ENCODE peak calls at places on chromosomes 2 and 18, in ten cellular contexts. D, W, Q, M, V, J, X, Y, T and U are unnamed samples.

GRCh38 chr2:11009866-11010265 is 98.1 kb downstream of the KCNF1 start:
- DNase-seq in D (no peak), W (no peak), M (no peak), V (no peak), J (no peak), T (no peak), Y (no peak), Q (no peak), X (no peak), U (no peak)

GRCh38 chr18:25457636-25458035 is 105.7 kb upstream of the ZNF521 start:
- DNase-seq in X (no peak), D (no peak), Y (peak), V (no peak), W (no peak), M (no peak), J (no peak), T (no peak), Q (no peak), U (no peak)

GRCh38 chr2:227447606-227448005 is 24.4 kb upstream of the AGFG1 start:
- DNase-seq in D (no peak), V (no peak), W (no peak), Q (no peak), X (no peak), J (no peak), T (no peak), Y (peak), M (peak), U (no peak)

GRCh38 chr2:232276739-232277313 is 101.7 kb upstream of the ALPP start:
- DNase-seq in V (no peak), W (no peak), Y (no peak), J (no peak), X (no peak), T (no peak), M (no peak), D (no peak), Q (no peak), U (no peak)

GRCh38 chr2:9737053-9737875 is 106.0 kb upstream of the TAF1B start:
- DNase-seq in T (no peak), V (no peak), J (no peak), Y (no peak), D (no peak), M (no peak), Q (no peak), W (no peak), X (no peak), U (no peak)

GRCh38 chr2:60948926-60949579 is 67.7 kb downstream of the REL start:
- DNase-seq in V (no peak), M (peak), D (peak), W (no peak), T (no peak), Q (no peak), J (no peak), Y (peak), X (no peak), U (no peak)

GRCh38 chr18:8400193-8400752 is 209.0 kb upstream of the RAB12 start:
- DNase-seq in Y (no peak), D (no peak), V (no peak), W (no peak), M (no peak), X (no peak), T (no peak), J (no peak), Q (no peak), U (no peak)

GRCh38 chr2:71882949-71883472 is 264.7 kb downstream of the CYP26B1 start:
- DNase-seq in Q (peak), V (peak), X (peak), J (peak), Y (peak), D (peak), W (no peak), M (peak), T (peak), U (peak)

GRCh38 chr2:159129807-159130206 is 156.7 kb downstream of the WDSUB1 start:
- DNase-seq in V (peak), J (no peak), Q (no peak), M (no peak), T (no peak), Y (no peak), W (no peak), D (no peak), X (no peak), U (no peak)

GRCh38 chr18:74351354-74351753 is 35.7 kb downstream of the C18orf63 start:
- DNase-seq in X (peak), M (peak), D (peak), T (no peak), V (no peak), J (no peak), Q (no peak), Y (peak), W (no peak), U (no peak)

GRCh38 chr2:236712304-236712703 is 142.7 kb downstream of the ACKR3 start:
- DNase-seq in Y (peak), Q (no peak), W (no peak), J (no peak), V (no peak), D (peak), M (peak), T (no peak), X (no peak), U (no peak)

GRCh38 chr18:74722237-74722636 is 124.6 kb downstream of the ZNF407 start:
- DNase-seq in T (no peak), M (peak), J (no peak), Y (peak), W (no peak), Q (no peak), D (peak), X (peak), V (no peak), U (no peak)

GRCh38 chr2:28608829-28609400 is 113.1 kb downstream of the PLB1 start:
- DNase-seq in V (no peak), X (no peak), Y (no peak), Q (no peak), M (no peak), D (peak), J (no peak), T (no peak), W (no peak), U (no peak)

GRCh38 chr2:28608061-28608828 is 112.4 kb downstream of the PLB1 start:
- DNase-seq in M (no peak), Q (no peak), X (no peak), T (no peak), Y (no peak), D (no peak), W (no peak), V (peak), J (no peak), U (no peak)

GRCh38 chr2:28603821-28604220 is 108.0 kb downstream of the PLB1 start:
- DNase-seq in W (no peak), D (no peak), V (no peak), Q (no peak), X (no peak), M (no peak), Y (no peak), T (no peak), J (no peak), U (no peak)

GRCh38 chr2:28604284-28604843 is 108.5 kb downstream of the PLB1 start:
- DNase-seq in W (no peak), T (no peak), X (no peak), D (no peak), Q (no peak), V (no peak), J (no peak), Y (peak), M (no peak), U (no peak)

DNA sequence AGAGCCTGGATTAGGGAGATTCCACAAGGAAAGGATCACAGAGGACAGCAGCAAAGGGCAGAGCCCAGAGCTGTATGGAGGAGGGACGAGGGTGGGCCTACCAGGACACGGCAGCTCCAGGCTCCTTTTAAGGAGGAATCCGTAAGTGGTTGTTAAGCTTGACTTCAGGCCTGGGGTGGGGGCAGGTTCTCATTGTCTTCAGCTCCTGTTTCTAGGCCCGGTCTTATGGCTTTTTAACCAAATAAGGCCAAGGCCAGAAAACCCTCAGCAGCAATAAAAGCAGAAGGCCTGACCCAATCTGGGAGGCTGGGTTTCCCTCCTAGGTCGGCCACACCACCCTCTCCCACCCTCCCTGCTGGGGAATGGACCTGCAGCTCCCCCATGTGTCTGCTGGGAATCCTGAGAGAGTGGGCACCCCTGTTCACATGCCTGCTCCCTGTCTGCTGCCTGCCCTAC is 111.2 kb downstream of the PLB1 start:
- DNase-seq in Q (no peak), M (peak), T (no peak), X (peak), V (no peak), J (no peak), D (no peak), Y (no peak), W (no peak), U (no peak)
- TF ChIP-seq CTCF in Q (no peak), M (no peak), T (no peak), X (no peak), V (peak), J (no peak), D (no peak), Y (peak), W (no peak), U (no peak)

DNA sequence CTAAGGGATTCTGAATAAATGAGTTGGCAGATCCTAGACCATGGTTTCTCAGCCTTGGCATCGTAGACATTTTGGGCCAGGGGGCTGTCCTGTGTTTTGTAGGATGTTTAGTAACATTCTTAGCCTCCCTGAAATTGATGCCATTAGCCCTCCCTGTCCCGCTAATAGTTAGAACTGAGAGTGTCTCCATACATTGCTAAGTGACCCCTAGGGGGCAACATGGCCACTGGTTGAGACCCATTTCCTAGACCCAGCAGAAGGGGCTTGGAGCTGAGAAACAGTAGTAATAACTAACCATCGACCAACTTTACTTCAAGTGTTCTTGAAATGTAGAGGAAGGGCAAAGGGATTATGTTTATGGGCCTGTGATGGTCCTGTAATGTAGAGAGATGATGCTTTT is 40.8 kb downstream of the KCMF1 start:
- DNase-seq in T (no peak), M (no peak), V (no peak), J (no peak), Y (no peak), Q (no peak), D (no peak), W (no peak), X (no peak), U (no peak)
- TF ChIP-seq CTCF in T (no peak), M (no peak), V (no peak), J (no peak), Y (peak), Q (no peak), D (peak), W (peak), X (no peak), U (no peak)

GRCh38 chr2:211879323-211879722 is 659.3 kb downstream of the ERBB4 start:
- DNase-seq in D (no peak), Q (no peak), Y (peak), W (no peak), X (peak), T (no peak), V (no peak), J (no peak), M (no peak), U (no peak)
- TF ChIP-seq CTCF in D (peak), Q (no peak), Y (peak), W (peak), X (no peak), T (no peak), V (peak), J (no peak), M (peak), U (no peak)

GRCh38 chr2:146927080-146927714 is 917.6 kb upstream of the ACVR2A start:
- DNase-seq in D (peak), V (no peak), T (no peak), Q (peak), J (no peak), M (peak), X (no peak), Y (peak), W (peak), U (peak)
- TF ChIP-seq CTCF in D (peak), V (peak), T (peak), Q (peak), J (peak), M (peak), X (no peak), Y (peak), W (peak), U (peak)

GRCh38 chr2:25955869-25956535 is 26.3 kb downstream of the KIF3C start:
- DNase-seq in W (no peak), J (no peak), Q (no peak), M (no peak), T (no peak), V (no peak), D (no peak), X (peak), Y (peak), U (no peak)
- TF ChIP-seq CTCF in W (no peak), J (no peak), Q (no peak), M (no peak), T (no peak), V (peak), D (no peak), X (peak), Y (peak), U (no peak)

DNA sequence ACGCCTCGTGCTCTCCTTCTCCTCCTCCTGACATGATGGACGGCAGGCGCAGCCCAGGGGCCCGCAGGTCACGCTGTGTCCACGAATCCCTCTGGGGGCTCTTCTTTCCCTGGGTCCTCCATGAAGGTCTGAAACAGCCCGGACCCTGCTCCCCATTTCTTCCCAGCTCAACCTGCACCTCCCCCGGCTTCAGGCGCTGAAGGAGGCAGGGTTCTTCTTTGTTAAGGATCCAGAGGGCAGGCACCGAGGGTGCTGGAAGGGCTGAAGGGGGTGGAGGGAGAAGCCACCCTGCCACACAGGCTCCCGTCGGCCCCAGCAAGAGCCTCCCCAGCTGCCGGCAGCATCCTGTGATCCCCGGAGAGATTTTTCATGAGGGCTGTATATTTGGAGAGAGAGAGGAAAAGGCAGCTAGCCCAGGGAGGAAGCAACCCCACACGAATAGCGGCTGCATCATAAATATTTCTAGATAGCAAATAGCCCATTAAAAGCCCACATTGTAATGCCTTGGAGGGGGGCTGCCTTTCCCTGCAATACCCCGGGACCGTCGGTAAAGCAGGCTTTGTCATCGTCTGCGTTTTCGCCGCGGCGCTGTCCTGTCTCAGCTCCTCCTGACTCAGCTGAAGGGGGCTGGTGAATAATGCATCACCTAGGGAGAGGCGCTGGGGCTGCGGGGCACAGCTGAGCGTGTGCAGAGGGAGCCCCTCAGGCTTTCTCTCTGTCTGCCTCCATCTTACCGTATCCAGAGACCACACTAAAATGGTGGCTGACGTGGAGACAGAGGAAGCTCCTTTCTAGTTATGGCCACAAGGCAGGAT is 289.3 kb downstream of the SOX11 start:
- DNase-seq in J (no peak), Y (no peak), X (no peak), Q (no peak), D (no peak), W (peak), M (peak), V (no peak), T (no peak), U (no peak)
- TF ChIP-seq CTCF in J (no peak), Y (no peak), X (no peak), Q (no peak), D (no peak), W (no peak), M (no peak), V (no peak), T (no peak), U (no peak)

DNA sequence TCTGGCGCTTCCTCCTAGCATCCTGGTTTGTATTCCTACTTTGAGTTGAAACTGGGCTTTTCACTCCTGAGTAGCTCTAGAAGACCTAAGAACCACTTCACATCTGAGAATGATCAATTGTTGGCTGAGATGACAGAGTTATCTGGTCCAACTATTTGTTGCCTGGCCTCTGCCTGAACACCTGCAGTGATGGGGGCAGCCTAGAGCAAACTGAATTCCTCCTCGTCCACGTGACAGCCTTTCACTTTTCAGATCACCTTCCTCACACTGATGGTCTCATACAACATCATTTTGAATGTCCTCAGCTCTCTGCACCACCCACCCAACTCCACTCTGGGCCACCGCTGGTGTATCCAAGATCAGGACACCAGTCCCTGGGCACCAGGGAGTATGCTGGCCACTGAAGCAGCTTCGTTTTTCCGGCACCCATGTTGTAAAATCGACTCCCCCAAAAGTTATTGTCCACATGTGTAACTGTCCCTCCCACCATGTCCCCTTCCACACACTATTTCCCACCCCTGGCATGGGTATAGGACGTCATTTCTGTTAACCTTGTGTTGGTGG is 96.5 kb downstream of the TGOLN2 start:
- DNase-seq in Y (no peak), J (no peak), V (no peak), D (no peak), W (no peak), Q (no peak), M (no peak), X (no peak), T (no peak), U (no peak)
- TF ChIP-seq CTCF in Y (peak), J (no peak), V (no peak), D (no peak), W (peak), Q (no peak), M (no peak), X (no peak), T (no peak), U (no peak)

GRCh38 chr18:36624451-36625167 is 204.2 kb downstream of the TPGS2 start:
- DNase-seq in D (no peak), Q (no peak), J (no peak), T (no peak), W (no peak), X (no peak), Y (no peak), M (no peak), V (no peak), U (no peak)
- TF ChIP-seq CTCF in D (no peak), Q (no peak), J (no peak), T (no peak), W (no peak), X (no peak), Y (peak), M (no peak), V (peak), U (no peak)

GRCh38 chr2:96555146-96555610 is 18.6 kb downstream of the ARID5A start:
- DNase-seq in X (no peak), M (no peak), J (no peak), Y (no peak), T (no peak), W (no peak), Q (no peak), V (no peak), D (no peak), U (no peak)

GRCh38 chr2:96553176-96553956 is 16.8 kb downstream of the ARID5A start:
- DNase-seq in Y (no peak), W (no peak), X (no peak), Q (no peak), J (no peak), T (no peak), M (no peak), D (no peak), V (no peak), U (no peak)

GRCh38 chr2:96552284-96553175 is 16.0 kb downstream of the ARID5A start:
- DNase-seq in T (no peak), J (no peak), M (no peak), W (no peak), Q (no peak), D (no peak), X (no peak), V (no peak), Y (no peak), U (no peak)

GRCh38 chr2:96556441-96557330 is 20.1 kb downstream of the ARID5A start:
- DNase-seq in D (peak), V (no peak), W (no peak), Y (peak), T (no peak), J (no peak), X (peak), M (peak), Q (peak), U (no peak)

DNA sequence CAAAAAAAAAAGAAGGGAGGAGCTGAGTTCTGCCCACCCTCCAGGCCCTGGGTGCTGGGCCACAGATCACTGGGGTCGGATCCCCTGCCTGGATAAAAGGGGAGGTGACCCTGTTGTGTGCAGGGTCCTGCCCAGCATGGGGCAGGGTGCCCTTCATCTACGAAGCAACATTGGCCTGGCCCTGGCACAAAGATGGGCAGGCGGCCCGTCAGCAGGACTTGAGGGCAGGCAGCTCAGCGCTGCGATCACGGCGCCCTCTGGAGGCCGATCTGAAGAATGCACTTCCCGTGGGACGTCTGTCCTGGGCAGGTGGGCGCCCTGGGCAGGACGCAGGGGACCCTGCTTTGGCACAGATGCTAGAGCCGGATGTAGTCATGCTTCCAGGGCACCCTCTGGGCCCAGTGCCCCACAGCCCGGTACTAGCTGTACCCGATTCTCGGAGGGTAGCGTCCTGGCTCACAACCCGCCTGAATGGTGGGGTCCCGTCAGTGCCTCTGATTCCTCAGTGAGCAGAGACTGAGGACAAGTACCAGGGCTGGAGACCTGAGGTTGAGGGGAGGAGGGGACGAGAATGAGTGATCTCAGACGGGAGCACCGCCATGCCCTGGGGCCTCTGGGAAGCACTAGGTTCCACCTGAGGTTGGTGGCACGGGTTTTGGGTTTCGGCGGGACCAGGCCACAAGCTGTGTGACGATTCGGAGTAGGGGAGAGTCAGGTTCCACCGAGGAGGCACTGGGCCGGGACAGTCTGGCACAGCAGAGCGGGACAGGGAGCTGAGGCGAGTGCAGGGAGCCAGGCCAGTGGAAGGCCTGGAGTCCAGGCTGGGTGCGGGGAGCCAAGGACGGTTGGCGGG is 18.0 kb downstream of the ARID5A start:
- DNase-seq in T (peak), M (no peak), X (peak), Y (peak), D (peak), W (peak), Q (peak), J (peak), V (peak), U (peak)
- TF ChIP-seq CTCF in T (peak), M (peak), X (peak), Y (peak), D (peak), W (peak), Q (peak), J (peak), V (peak), U (peak)